ENCODE peak calls at places on chromosomes 4 and X, in four cellular contexts. One of them, this sample, is unnamed.

GRCh38 chr4:170672571-170672970 is 582.8 kb upstream of the AADAT start:
- DNase-seq in OCI-LY7: no peak
- DNase-seq in activated CD4-positive, alpha-beta T cell treated with anti-CD3 and anti-CD28 coated beads for 48 hours: no peak
- DNase-seq in M059J: no peak
- DNase-seq in this sample: no peak

GRCh38 chr4:14908635-14909034 is 93.6 kb upstream of the CPEB2 start:
- DNase-seq in OCI-LY7: no peak
- DNase-seq in activated CD4-positive, alpha-beta T cell treated with anti-CD3 and anti-CD28 coated beads for 48 hours: no peak
- DNase-seq in M059J: peak
- DNase-seq in this sample: no peak

GRCh38 chrX:138018145-138018799 is 452.3 kb downstream of the ZIC3 start:
- DNase-seq in OCI-LY7: no peak
- DNase-seq in activated CD4-positive, alpha-beta T cell treated with anti-CD3 and anti-CD28 coated beads for 48 hours: no peak
- DNase-seq in M059J: no peak
- DNase-seq in this sample: no peak

GRCh38 chr4:40349561-40350198 is 14.5 kb downstream of the CHRNA9 start:
- DNase-seq in OCI-LY7: peak
- DNase-seq in activated CD4-positive, alpha-beta T cell treated with anti-CD3 and anti-CD28 coated beads for 48 hours: no peak
- DNase-seq in M059J: peak
- DNase-seq in this sample: no peak

GRCh38 chr4:87055340-87055739 is 120.5 kb downstream of the AFF1 start:
- DNase-seq in OCI-LY7: no peak
- DNase-seq in activated CD4-positive, alpha-beta T cell treated with anti-CD3 and anti-CD28 coated beads for 48 hours: no peak
- DNase-seq in M059J: no peak
- DNase-seq in this sample: no peak

GRCh38 chrX:119236599-119237525 is 777 bp downstream of the PGRMC1 start:
- DNase-seq in OCI-LY7: peak
- DNase-seq in activated CD4-positive, alpha-beta T cell treated with anti-CD3 and anti-CD28 coated beads for 48 hours: peak
- DNase-seq in M059J: peak
- DNase-seq in this sample: peak

GRCh38 chrX:54819201-54819600 is 11.7 kb downstream of the MAGED2 start:
- DNase-seq in OCI-LY7: peak
- DNase-seq in activated CD4-positive, alpha-beta T cell treated with anti-CD3 and anti-CD28 coated beads for 48 hours: no peak
- DNase-seq in M059J: no peak
- DNase-seq in this sample: no peak

GRCh38 chrX:8841911-8842310 is 40.7 kb upstream of the FAM9A start:
- DNase-seq in OCI-LY7: no peak
- DNase-seq in activated CD4-positive, alpha-beta T cell treated with anti-CD3 and anti-CD28 coated beads for 48 hours: no peak
- DNase-seq in M059J: peak
- DNase-seq in this sample: no peak

GRCh38 chr4:183797445-183798248 is 107.5 kb upstream of the STOX2 start:
- DNase-seq in OCI-LY7: no peak
- DNase-seq in activated CD4-positive, alpha-beta T cell treated with anti-CD3 and anti-CD28 coated beads for 48 hours: peak
- DNase-seq in M059J: no peak
- DNase-seq in this sample: peak

GRCh38 chr4:118280501-118281218 is 72.1 kb downstream of the PRSS12 start:
- DNase-seq in OCI-LY7: peak
- DNase-seq in activated CD4-positive, alpha-beta T cell treated with anti-CD3 and anti-CD28 coated beads for 48 hours: peak
- DNase-seq in M059J: peak
- DNase-seq in this sample: peak

GRCh38 chrX:46577116-46578005 is 3.8 kb downstream of the CHST7 start:
- DNase-seq in OCI-LY7: no peak
- DNase-seq in activated CD4-positive, alpha-beta T cell treated with anti-CD3 and anti-CD28 coated beads for 48 hours: peak
- DNase-seq in M059J: peak
- DNase-seq in this sample: no peak

GRCh38 chrX:145820825-145821224 is 3.2 kb downstream of the SLITRK2 start:
- DNase-seq in OCI-LY7: no peak
- DNase-seq in activated CD4-positive, alpha-beta T cell treated with anti-CD3 and anti-CD28 coated beads for 48 hours: no peak
- DNase-seq in M059J: no peak
- DNase-seq in this sample: no peak

GRCh38 chrX:31331045-31331444 is 259.2 kb upstream of the FTHL17 start:
- DNase-seq in OCI-LY7: no peak
- DNase-seq in activated CD4-positive, alpha-beta T cell treated with anti-CD3 and anti-CD28 coated beads for 48 hours: no peak
- DNase-seq in M059J: no peak
- DNase-seq in this sample: no peak

GRCh38 chr4:124738994-124739393 is 26.5 kb upstream of the ANKRD50 start:
- DNase-seq in OCI-LY7: no peak
- DNase-seq in activated CD4-positive, alpha-beta T cell treated with anti-CD3 and anti-CD28 coated beads for 48 hours: no peak
- DNase-seq in M059J: no peak
- DNase-seq in this sample: no peak

GRCh38 chrX:25158635-25159034 is 142.9 kb upstream of the ARX start:
- DNase-seq in OCI-LY7: no peak
- DNase-seq in activated CD4-positive, alpha-beta T cell treated with anti-CD3 and anti-CD28 coated beads for 48 hours: no peak
- DNase-seq in M059J: peak
- DNase-seq in this sample: no peak

GRCh38 chrX:42519666-42520231 is 258.2 kb downstream of the PPP1R2C start:
- DNase-seq in OCI-LY7: no peak
- DNase-seq in activated CD4-positive, alpha-beta T cell treated with anti-CD3 and anti-CD28 coated beads for 48 hours: no peak
- DNase-seq in M059J: peak
- DNase-seq in this sample: no peak

GRCh38 chr4:1534876-1535526 is 128.8 kb upstream of the NKX1-1 start:
- DNase-seq in OCI-LY7: no peak
- DNase-seq in activated CD4-positive, alpha-beta T cell treated with anti-CD3 and anti-CD28 coated beads for 48 hours: no peak
- DNase-seq in M059J: no peak
- DNase-seq in this sample: no peak

GRCh38 chr4:110108470-110108869 is 89.9 kb downstream of the ELOVL6 start:
- DNase-seq in OCI-LY7: peak
- DNase-seq in activated CD4-positive, alpha-beta T cell treated with anti-CD3 and anti-CD28 coated beads for 48 hours: no peak
- DNase-seq in M059J: no peak
- DNase-seq in this sample: no peak

GRCh38 chr4:172927096-172927495 is 241.5 kb upstream of the GALNT7 start:
- DNase-seq in OCI-LY7: no peak
- DNase-seq in activated CD4-positive, alpha-beta T cell treated with anti-CD3 and anti-CD28 coated beads for 48 hours: no peak
- DNase-seq in M059J: no peak
- DNase-seq in this sample: no peak

GRCh38 chrX:69951756-69952155 is 98.0 kb downstream of the AWAT2 start:
- DNase-seq in OCI-LY7: no peak
- DNase-seq in activated CD4-positive, alpha-beta T cell treated with anti-CD3 and anti-CD28 coated beads for 48 hours: no peak
- DNase-seq in M059J: no peak
- DNase-seq in this sample: no peak

GRCh38 chr4:147103403-147103946 is 157.8 kb upstream of the TTC29 start:
- DNase-seq in OCI-LY7: no peak
- DNase-seq in activated CD4-positive, alpha-beta T cell treated with anti-CD3 and anti-CD28 coated beads for 48 hours: no peak
- DNase-seq in M059J: peak
- DNase-seq in this sample: peak

GRCh38 chr4:150039790-150040189 is 38.5 kb upstream of the DCLK2 start:
- DNase-seq in OCI-LY7: peak
- DNase-seq in activated CD4-positive, alpha-beta T cell treated with anti-CD3 and anti-CD28 coated beads for 48 hours: no peak
- DNase-seq in M059J: no peak
- DNase-seq in this sample: no peak